ENCODE peak calls at places on chromosomes 11 and 22, in eight cellular contexts. D, H, E, P, V, Q, K and J are unnamed samples.

GRCh38 chr11:60905047-60905446 is 1.3 kb downstream of the PRPF19 start:
- DNase-seq in D (no peak), H (no peak), E (no peak), P (no peak), V (no peak), Q (no peak), K (no peak), J (no peak)

GRCh38 chr11:69365567-69365966 is 71.6 kb downstream of the MYEOV start:
- DNase-seq in D (no peak), H (no peak), E (no peak), P (no peak), V (no peak), Q (no peak), K (peak; percentile 6), J (no peak)

GRCh38 chr11:2420502-2421225 is 20.1 kb downstream of the TSSC4 start:
- DNase-seq in D (peak; percentile 59), H (no peak), E (peak; percentile 64), P (peak; percentile 88), V (peak; percentile 69), Q (peak; percentile 91), K (peak; percentile 71), J (no peak)

GRCh38 chr11:112132737-112133136 is 31.2 kb downstream of the IL18 start:
- DNase-seq in D (no peak), H (no peak), E (no peak), P (no peak), V (no peak), Q (no peak), K (no peak), J (no peak)

GRCh38 chr22:17213976-17214375 is 5.3 kb downstream of the ADA2 start:
- DNase-seq in D (peak; percentile 51), H (no peak), E (peak; percentile 39), P (peak; percentile 75), V (peak; percentile 67), Q (no peak), K (peak; percentile 23), J (no peak)

GRCh38 chr11:114501901-114502300 is 57.8 kb downstream of the NXPE1 start:
- DNase-seq in D (no peak), H (no peak), E (no peak), P (no peak), V (no peak), Q (no peak), K (no peak), J (no peak)

GRCh38 chr11:115939726-115940421 is 435.7 kb upstream of the CADM1 start:
- DNase-seq in D (no peak), H (no peak), E (no peak), P (no peak), V (no peak), Q (no peak), K (no peak), J (no peak)

GRCh38 chr11:130371004-130371590 is 56.4 kb upstream of the ZBTB44 start:
- DNase-seq in D (no peak), H (no peak), E (no peak), P (no peak), V (no peak), Q (no peak), K (no peak), J (no peak)

GRCh38 chr11:110296226-110297081 is at the start of gene RDX:
- DNase-seq in D (peak; percentile 35), H (peak; percentile 26), E (peak; percentile 32), P (peak; percentile 91), V (peak; percentile 83), Q (peak; percentile 70), K (peak; percentile 80), J (no peak)

GRCh38 chr22:27804683-27805297 is 3.2 kb upstream of the MN1 start:
- DNase-seq in D (peak; percentile 81), H (peak; percentile 19), E (peak; percentile 30), P (peak; percentile 76), V (peak; percentile 66), Q (peak; percentile 57), K (peak; percentile 83), J (no peak)

GRCh38 chr11:46342237-46342636 is 5.0 kb upstream of the DGKZ start:
- DNase-seq in D (no peak), H (no peak), E (no peak), P (no peak), V (no peak), Q (no peak), K (no peak), J (no peak)

GRCh38 chr22:50304528-50305392 is 2.7 kb downstream of the PLXNB2 start:
- DNase-seq in D (no peak), H (no peak), E (no peak), P (peak; percentile 82), V (no peak), Q (no peak), K (no peak), J (no peak)

GRCh38 chr22:39184586-39185577 is 32.4 kb upstream of the CBX7 start:
- DNase-seq in D (no peak), H (no peak), E (no peak), P (peak; percentile 46), V (no peak), Q (no peak), K (no peak), J (no peak)

GRCh38 chr11:72812968-72813739 is 1.1 kb upstream of the ATG16L2 start:
- DNase-seq in D (no peak), H (no peak), E (peak; percentile 46), P (peak; percentile 77), V (peak; percentile 52), Q (peak; percentile 91), K (no peak), J (no peak)

GRCh38 chr11:113615773-113616172 is 90.3 kb downstream of the TMPRSS5 start:
- DNase-seq in D (no peak), H (no peak), E (no peak), P (no peak), V (no peak), Q (no peak), K (no peak), J (peak; percentile 64)

GRCh38 chr22:39144101-39144815 is 8.2 kb downstream of the CBX7 start:
- DNase-seq in D (no peak), H (no peak), E (peak; percentile 38), P (no peak), V (no peak), Q (no peak), K (peak; percentile 38), J (no peak)

GRCh38 chr11:9158898-9159391 is 67.5 kb upstream of the SCUBE2 start:
- DNase-seq in D (no peak), H (no peak), E (no peak), P (no peak), V (no peak), Q (no peak), K (no peak), J (no peak)

GRCh38 chr11:11482726-11483125 is 129.7 kb upstream of the CSNK2A3 start:
- DNase-seq in D (no peak), H (no peak), E (no peak), P (no peak), V (no peak), Q (no peak), K (no peak), J (no peak)

GRCh38 chr22:41217553-41218157 is 12.5 kb downstream of the L3MBTL2 start:
- DNase-seq in D (peak; percentile 72), H (no peak), E (no peak), P (peak; percentile 82), V (peak; percentile 80), Q (no peak), K (peak; percentile 69), J (peak; percentile 51)

GRCh38 chr22:27680636-27681035 is 120.9 kb downstream of the MN1 start:
- DNase-seq in D (no peak), H (no peak), E (no peak), P (no peak), V (no peak), Q (no peak), K (no peak), J (no peak)

GRCh38 chr22:36036167-36036624 is 7.6 kb upstream of the RBFOX2 start:
- DNase-seq in D (no peak), H (no peak), E (no peak), P (no peak), V (no peak), Q (no peak), K (no peak), J (no peak)

GRCh38 chr11:124971810-124972209 is 17.8 kb downstream of the CCDC15 start:
- DNase-seq in D (no peak), H (no peak), E (no peak), P (no peak), V (no peak), Q (no peak), K (no peak), J (no peak)

GRCh38 chr11:124970925-124971324 is 16.9 kb downstream of the CCDC15 start:
- DNase-seq in D (no peak), H (no peak), E (no peak), P (no peak), V (no peak), Q (no peak), K (no peak), J (no peak)
- TF ChIP-seq CTCF in D (no peak), H (no peak), E (no peak), P (no peak), V (no peak), Q (no peak), K (no peak), J (no peak)

DNA sequence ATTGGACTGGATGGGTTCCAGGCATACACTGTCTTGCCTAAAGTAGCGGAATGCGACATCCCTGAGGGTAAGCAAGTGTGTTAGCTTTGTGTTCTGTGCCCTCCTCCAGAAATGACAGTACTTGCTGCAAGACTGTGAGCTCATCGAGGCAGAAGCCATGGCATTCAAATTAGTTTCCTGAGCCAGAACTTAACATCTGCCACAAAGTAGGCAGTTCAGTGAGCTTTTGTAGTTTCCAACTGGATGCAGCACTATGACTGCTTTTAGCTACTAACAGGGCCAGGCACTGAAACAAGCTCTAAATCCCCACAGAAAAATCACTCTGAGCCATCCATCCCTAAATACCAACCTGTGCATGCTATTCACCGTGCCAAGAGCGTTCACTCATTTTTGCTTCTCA is 1.2 kb upstream of the FAR1 start:
- DNase-seq in D (no peak), H (no peak), E (no peak), P (no peak), V (no peak), Q (no peak), K (no peak), J (no peak)
- H3K4me3 ChIP-seq in D (no peak overlapping the region), H (no peak overlapping the region), E (no peak overlapping the region), P (peak overlapping the region; percentile 80), V (peak overlapping the region; percentile 85), Q (peak overlapping the region; percentile 69), K (peak overlapping the region; percentile 98), J (no peak overlapping the region)

DNA sequence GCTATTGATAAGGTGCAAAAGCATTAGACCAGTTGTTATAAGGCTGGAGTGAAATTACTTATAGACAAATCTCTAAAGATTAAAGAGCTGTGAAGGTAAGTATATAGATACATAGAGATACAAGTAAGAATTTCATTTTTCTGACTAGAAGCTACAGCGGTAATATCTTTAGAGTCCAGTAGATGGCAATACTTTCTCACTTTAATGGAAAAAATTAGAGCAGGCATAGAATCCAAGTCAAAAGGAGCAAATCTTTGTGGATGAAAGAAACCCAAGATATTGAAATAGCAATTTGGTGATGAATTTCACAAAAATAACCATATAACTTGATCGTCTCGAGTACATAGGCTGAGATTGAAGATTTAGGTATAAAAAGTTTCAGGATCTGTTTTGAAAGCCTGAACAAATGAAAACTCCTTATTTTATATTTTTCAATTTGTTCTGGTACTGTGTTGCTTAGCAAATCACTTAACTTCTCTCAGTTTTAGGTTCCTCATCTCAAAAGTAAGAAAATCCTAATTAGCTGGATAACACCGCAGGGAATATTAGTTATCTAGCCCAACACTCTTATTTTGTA is 81.9 kb downstream of the UVRAG start:
- DNase-seq in D (no peak), H (peak; percentile 21), E (no peak), P (no peak), V (no peak), Q (peak; percentile 25), K (no peak), J (peak; percentile 16)
- TF ChIP-seq CTCF in D (peak; percentile 46), H (peak; percentile 35), E (peak; percentile 85), P (peak; percentile 76), V (peak; percentile 80), Q (peak; percentile 81), K (peak; percentile 49), J (peak; percentile 31)

GRCh38 chr11:65584723-65585171 is 8.9 kb downstream of the EHBP1L1 start:
- DNase-seq in D (no peak), H (no peak), E (no peak), P (no peak), V (no peak), Q (no peak), K (peak; percentile 46), J (no peak)
- H3K4me3 ChIP-seq in D (no peak overlapping the region), H (no peak overlapping the region), E (no peak overlapping the region), P (no peak overlapping the region), V (no peak overlapping the region), Q (no peak overlapping the region), K (peak overlapping the region; percentile 10), J (no peak overlapping the region)